ENCODE peak calls at places on chromosomes 2 and 18, in four cellular contexts. D, H, C and P are unnamed samples.

GRCh38 chr2:26652361-26653041 is 11.3 kb upstream of the CIB4 start:
- DNase-seq in C (no peak), H (no peak), D (no peak), P (peak; percentile 92)

GRCh38 chr2:137910641-137911040 is 53.6 kb upstream of the HNMT start:
- DNase-seq in C (peak; percentile 21), H (no peak), D (peak; percentile 8), P (no peak)

GRCh38 chr2:189581354-189582139 is 961 bp upstream of the SLC40A1 start:
- DNase-seq in D (no peak), H (no peak), C (peak; percentile 90), P (peak; percentile 54)

GRCh38 chr18:33781429-33781828 is 203.4 kb downstream of the ASXL3 start:
- DNase-seq in C (no peak), H (no peak), D (no peak), P (no peak)

GRCh38 chr2:30990176-30990575 is 148.1 kb downstream of the GALNT14 start:
- DNase-seq in D (no peak), H (no peak), C (no peak), P (peak; percentile 42)

GRCh38 chr2:232328038-232328435 is 50.5 kb upstream of the ALPP start:
- DNase-seq in D (no peak), H (no peak), C (no peak), P (no peak)

GRCh38 chr2:202084265-202084664 is 11.2 kb downstream of the KIAA2012 start:
- DNase-seq in C (no peak), D (no peak), H (no peak), P (no peak)

GRCh38 chr2:39377226-39377939 is 59.7 kb downstream of the MAP4K3 start:
- DNase-seq in D (no peak), C (peak; percentile 70), H (no peak), P (no peak)

GRCh38 chr18:60295776-60296175 is 76.8 kb downstream of the MC4R start:
- DNase-seq in D (no peak), H (no peak), C (no peak), P (no peak)

GRCh38 chr2:223027442-223027841 is 24.5 kb upstream of the KCNE4 start:
- DNase-seq in H (no peak), D (no peak), C (no peak), P (no peak)

GRCh38 chr2:232438951-232439757 is 16.8 kb upstream of the ALPI start:
- DNase-seq in D (no peak), H (no peak), C (peak; percentile 34), P (peak; percentile 70)

GRCh38 chr18:53797998-53798397 is 426.5 kb downstream of the MBD2 start:
- DNase-seq in C (no peak), D (no peak), H (no peak), P (no peak)

GRCh38 chr2:170073288-170073687 is 104.7 kb upstream of the MYO3B start:
- DNase-seq in D (no peak), C (no peak), H (no peak), P (peak; percentile 5)

GRCh38 chr18:59267511-59268126 is 5.6 kb downstream of the RAX start:
- DNase-seq in D (no peak), C (no peak), H (no peak), P (peak; percentile 41)
- TF ChIP-seq SIN3A in D (no peak), C (no peak), H (no peak), P (no peak)

DNA sequence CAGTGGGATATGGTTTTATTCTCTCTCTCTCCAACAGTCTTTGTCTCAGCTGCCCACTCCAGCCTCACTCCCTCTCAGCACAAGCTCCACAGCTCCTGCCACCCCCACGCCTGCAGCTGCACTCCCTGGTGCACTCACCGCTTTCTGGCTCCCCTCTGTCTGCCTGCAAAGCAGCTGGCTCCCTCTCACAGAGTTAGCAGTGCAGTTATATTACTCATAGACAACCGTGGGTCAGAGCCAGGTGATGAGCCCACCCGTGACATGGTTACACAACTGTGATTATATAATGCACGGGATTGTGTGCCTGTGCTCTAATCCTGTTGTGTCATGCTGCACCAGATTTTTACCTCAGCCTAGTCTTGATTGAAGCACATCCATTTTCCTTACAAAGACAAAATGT is 276.9 kb upstream of the CHAC2 start:
- DNase-seq in C (no peak), D (no peak), H (no peak), P (no peak)
- H2AFZ ChIP-seq in C (no peak overlapping the region), D (no peak overlapping the region), H (peak overlapping the region; percentile 76), P (no peak overlapping the region)

DNA sequence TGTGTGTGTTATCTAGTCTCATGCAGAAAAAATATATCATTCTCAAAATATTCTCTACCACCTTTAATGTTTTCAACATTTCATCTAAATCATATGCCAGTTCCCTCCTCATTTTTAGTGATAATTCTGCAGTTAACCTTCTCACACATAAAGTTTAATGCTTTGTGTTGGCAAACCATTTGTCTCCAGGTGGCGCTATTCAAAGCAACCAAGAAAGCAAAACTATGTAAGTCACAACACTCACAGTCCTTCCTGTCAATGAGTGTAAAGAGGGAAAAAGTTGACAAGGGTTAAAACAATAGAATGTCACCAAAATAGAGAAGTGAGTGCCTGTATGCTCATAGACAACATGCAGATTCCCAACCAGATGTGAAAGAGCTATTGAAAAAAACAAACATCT is 961.6 kb upstream of the LRRTM1 start:
- DNase-seq in H (no peak), C (peak; percentile 6), D (peak; percentile 48), P (no peak)
- TF ChIP-seq SIN3A in H (no peak), C (no peak), D (no peak), P (no peak)

GRCh38 chr2:178917555-178917954 is 110.3 kb upstream of the TTN start:
- DNase-seq in D (no peak), C (no peak), H (no peak), P (no peak)

GRCh38 chr2:178914259-178914849 is 107.1 kb upstream of the TTN start:
- DNase-seq in H (peak; percentile 64), D (peak; percentile 63), C (peak; percentile 83), P (peak; percentile 64)

GRCh38 chr2:178910005-178910404 is 102.8 kb upstream of the TTN start:
- DNase-seq in D (no peak), H (no peak), C (no peak), P (no peak)

GRCh38 chr2:178912416-178913056 is 105.3 kb upstream of the TTN start:
- DNase-seq in C (no peak), D (no peak), H (no peak), P (no peak)

GRCh38 chr2:178915423-178915822 is 108.2 kb upstream of the TTN start:
- DNase-seq in C (no peak), H (no peak), D (no peak), P (no peak)
- H2AFZ ChIP-seq in C (no peak overlapping the region), H (peak overlapping the region; percentile 17), D (no peak overlapping the region), P (no peak overlapping the region)

GRCh38 chr2:128384446-128384845 is 65.8 kb upstream of the HS6ST1 start:
- DNase-seq in H (no peak), C (no peak), D (no peak), P (no peak)

GRCh38 chr2:128388414-128389032 is 69.9 kb upstream of the HS6ST1 start:
- DNase-seq in D (no peak), C (no peak), H (no peak), P (no peak)

GRCh38 chr2:128385365-128385764 is 66.7 kb upstream of the HS6ST1 start:
- DNase-seq in D (no peak), H (no peak), C (no peak), P (no peak)

GRCh38 chr2:128384956-128385355 is 66.3 kb upstream of the HS6ST1 start:
- DNase-seq in D (no peak), H (no peak), C (no peak), P (no peak)

DNA sequence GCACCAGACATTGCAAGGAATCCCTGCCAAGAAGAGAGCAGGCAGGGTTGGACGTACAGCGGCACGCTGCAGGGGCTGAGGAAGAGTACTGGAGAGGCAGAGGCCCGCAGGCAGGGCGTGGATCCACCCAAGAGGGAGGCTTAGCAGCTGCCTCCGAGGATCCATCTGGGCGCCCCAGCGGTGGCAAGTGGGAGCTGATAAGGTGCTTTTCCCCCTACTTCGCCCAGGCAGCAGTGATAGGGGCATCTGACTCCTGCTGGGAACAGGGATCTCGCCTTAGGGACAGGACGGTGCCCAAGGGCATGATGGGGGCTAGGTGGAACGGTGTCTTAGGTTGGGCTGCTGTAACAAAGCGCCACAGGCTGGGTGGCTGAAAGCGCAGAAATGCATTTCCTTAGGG is 67.4 kb upstream of the HS6ST1 start:
- DNase-seq in D (no peak), C (no peak), H (no peak), P (no peak)
- TF ChIP-seq SIN3A in D (no peak), C (no peak), H (no peak), P (no peak)

GRCh38 chr2:199682001-199682400 is 169.0 kb downstream of the FTCDNL1 start:
- DNase-seq in D (no peak), C (no peak), H (no peak), P (no peak)
- H2AFZ ChIP-seq in D (no peak overlapping the region), C (no peak overlapping the region), H (no peak overlapping the region), P (no peak overlapping the region)

GRCh38 chr2:143937563-143938346 is 582.2 kb downstream of the ZEB2 start:
- DNase-seq in D (no peak), H (no peak), C (no peak), P (peak; percentile 64)
- TF ChIP-seq SIN3A in D (no peak), H (no peak), C (no peak), P (no peak)